ENCODE peak calls at places on chromosomes 2 and 18, in seven cellular contexts. K is GM12878, C is K562, O is GM12891, P is HepG2, R is H1, U is SK-N-SH. E is an unnamed sample.

GRCh38 chr18:27964811-27965210 is 212.1 kb downstream of the CDH2 start:
- DNase-seq in O (no peak), K (no peak), P (no peak), C (no peak), U (no peak), R (no peak), E (no peak)

GRCh38 chr2:12714391-12715221 is 2.1 kb upstream of the TRIB2 start:
- DNase-seq in R (no peak), O (no peak), U (no peak), K (no peak), P (no peak), C (no peak), E (no peak)

GRCh38 chr18:2391470-2391869 is 179.8 kb downstream of the METTL4 start:
- DNase-seq in U (no peak), K (no peak), R (no peak), P (no peak), O (no peak), C (no peak), E (no peak)

GRCh38 chr2:23703583-23704385 is 223.1 kb downstream of the ATAD2B start:
- DNase-seq in K (no peak), C (no peak), O (peak), P (no peak), U (no peak), R (no peak), E (peak)

GRCh38 chr2:101961287-101962242 is 30.2 kb upstream of the IL1R2 start:
- DNase-seq in P (peak), O (no peak), C (no peak), K (no peak), R (no peak), U (no peak), E (no peak)

GRCh38 chr2:207206001-207206400 is 40.3 kb upstream of the KLF7 start:
- DNase-seq in U (no peak), R (no peak), O (no peak), C (no peak), P (no peak), K (no peak), E (no peak)

GRCh38 chr2:236659758-236660150 is 90.1 kb downstream of the ACKR3 start:
- DNase-seq in U (no peak), P (no peak), O (no peak), K (no peak), C (no peak), R (no peak), E (no peak)

GRCh38 chr2:84865181-84865783 is 15.6 kb downstream of the TRABD2A start:
- DNase-seq in O (no peak), R (no peak), C (no peak), K (no peak), U (no peak), P (no peak), E (no peak)

GRCh38 chr2:56167616-56168015 is 16.2 kb upstream of the CCDC85A start:
- DNase-seq in R (no peak), U (no peak), O (no peak), P (no peak), C (no peak), K (no peak), E (no peak)

GRCh38 chr2:42560886-42561285 is 7.5 kb upstream of the MTA3 start:
- DNase-seq in O (no peak), R (no peak), K (no peak), P (no peak), C (no peak), U (no peak), E (no peak)

GRCh38 chr18:9838144-9838877 is 47.5 kb upstream of the TXNDC2 start:
- DNase-seq in K (no peak), U (no peak), P (no peak), R (peak), C (no peak), O (no peak), E (no peak)
- TF ChIP-seq TAF1 in K (no peak), U (no peak), P (no peak), R (peak), C (no peak), O (no peak), E (no peak)

DNA sequence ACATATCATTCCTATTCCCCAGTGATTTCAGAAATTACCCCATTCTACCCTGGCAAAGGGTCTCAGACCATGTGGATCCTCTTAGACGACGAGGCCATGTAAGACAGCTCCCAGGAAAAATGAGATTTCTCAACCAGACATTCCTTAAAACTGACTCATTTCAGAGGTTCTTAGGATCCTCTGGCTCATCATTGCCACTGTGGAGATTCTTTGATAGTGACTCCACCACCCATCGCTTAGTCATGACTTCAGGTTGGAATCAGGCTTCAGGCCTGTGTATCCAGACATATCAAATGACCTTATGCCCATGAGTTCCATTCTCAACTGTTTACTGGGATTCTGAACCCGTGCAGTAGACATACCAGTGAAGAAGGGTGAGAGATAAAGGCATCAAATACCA is 245.6 kb upstream of the TCF4 start:
- DNase-seq in K (no peak), O (no peak), P (no peak), R (no peak), U (no peak), C (no peak), E (no peak)
- TF ChIP-seq TAF1 in K (no peak), O (no peak), P (no peak), R (no peak), U (no peak), C (no peak), E (no peak)

GRCh38 chr2:109612991-109613921 is 510 bp downstream of the SEPTIN10 start:
- DNase-seq in O (no peak), R (no peak), C (no peak), U (peak), P (peak), K (no peak), E (no peak)
- TF ChIP-seq TAF1 in O (no peak), R (no peak), C (no peak), U (no peak), P (no peak), K (no peak), E (no peak)

GRCh38 chr2:73984922-73985317 is 210 bp downstream of the TET3 start:
- DNase-seq in P (peak), O (peak), K (no peak), U (no peak), R (no peak), C (no peak), E (peak)
- TF ChIP-seq TAF1 in P (no peak), O (no peak), K (no peak), U (no peak), R (peak), C (no peak), E (peak)

GRCh38 chr18:23334569-23334968 is 118.5 kb upstream of the RIOK3 start:
- DNase-seq in O (no peak), U (no peak), K (no peak), C (no peak), R (no peak), P (no peak), E (no peak)
- TF ChIP-seq TAF1 in O (no peak), U (no peak), K (no peak), C (no peak), R (no peak), P (no peak), E (no peak)

GRCh38 chr2:173740639-173741038 is 224.5 kb downstream of the SP3 start:
- DNase-seq in C (no peak), K (no peak), O (no peak), R (no peak), P (no peak), U (no peak), E (no peak)

GRCh38 chr2:173747037-173747436 is 218.1 kb downstream of the SP3 start:
- DNase-seq in C (no peak), O (no peak), R (no peak), P (no peak), K (no peak), U (no peak), E (no peak)

GRCh38 chr2:173741715-173742114 is 223.5 kb downstream of the SP3 start:
- DNase-seq in U (peak), O (no peak), C (no peak), R (no peak), P (no peak), K (no peak), E (no peak)
- TF ChIP-seq TAF1 in U (no peak), O (no peak), C (no peak), R (no peak), P (no peak), K (no peak), E (no peak)

GRCh38 chr2:3612639-3613523 is 18.0 kb downstream of the COLEC11 start:
- DNase-seq in U (no peak), R (no peak), P (no peak), K (no peak), C (no peak), O (no peak), E (no peak)
- TF ChIP-seq TAF1 in U (no peak), R (no peak), P (no peak), K (no peak), C (no peak), O (no peak), E (no peak)

GRCh38 chr18:45688834-45689233 is 35.1 kb upstream of the SLC14A1 start:
- DNase-seq in C (no peak), P (no peak), O (no peak), U (no peak), K (no peak), R (no peak), E (no peak)

GRCh38 chr18:45687617-45688016 is 36.4 kb upstream of the SLC14A1 start:
- DNase-seq in K (no peak), O (no peak), R (no peak), C (peak), P (no peak), U (no peak), E (peak)

GRCh38 chr18:45688113-45688512 is 35.9 kb upstream of the SLC14A1 start:
- DNase-seq in O (no peak), R (no peak), K (no peak), C (no peak), P (no peak), U (no peak), E (no peak)

GRCh38 chr18:45689386-45689785 is 34.6 kb upstream of the SLC14A1 start:
- DNase-seq in R (no peak), P (no peak), U (no peak), O (no peak), C (no peak), K (no peak), E (no peak)

DNA sequence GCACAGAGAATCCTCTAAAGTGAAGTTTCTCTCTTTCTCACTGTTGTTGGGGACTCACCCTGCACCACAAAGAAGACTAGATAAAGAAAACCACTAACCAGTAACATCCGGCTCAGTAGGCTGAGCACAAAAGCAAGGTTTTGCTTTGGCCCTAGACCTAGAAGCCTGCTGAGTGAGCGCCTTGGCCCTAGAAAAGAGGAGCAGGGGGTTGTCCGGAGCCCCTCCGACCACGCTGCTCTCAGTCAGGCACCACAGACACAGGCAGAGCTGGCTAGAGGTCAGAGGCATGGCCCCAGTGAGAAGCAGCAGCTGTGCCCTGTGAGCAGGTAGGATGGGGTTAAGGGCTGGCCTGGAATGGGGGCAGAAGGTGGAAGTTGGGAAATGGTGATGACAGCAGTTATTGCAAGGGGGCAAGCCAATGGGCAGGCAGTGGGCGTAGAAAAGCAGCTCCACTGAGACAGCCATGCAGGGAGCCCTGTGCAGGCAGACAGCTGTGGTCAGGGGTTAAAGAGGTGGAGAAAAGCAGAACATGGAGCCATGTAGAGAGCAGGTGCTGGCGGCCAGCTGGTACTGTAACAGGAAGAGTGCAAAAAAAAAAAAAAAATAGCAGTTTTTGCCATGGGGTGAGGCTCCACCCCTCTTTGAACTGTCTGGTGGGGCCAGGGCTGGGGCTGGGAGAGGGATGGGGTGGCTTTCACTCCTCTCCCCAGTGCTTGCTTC is 36.9 kb upstream of the SLC14A1 start:
- DNase-seq in K (no peak), P (no peak), C (peak), U (no peak), O (no peak), R (no peak), E (peak)
- TF ChIP-seq TAF1 in K (no peak), P (no peak), C (no peak), U (no peak), O (no peak), R (no peak), E (no peak)

E was measured in GM12892.